ENCODE peak calls at places on chromosomes 2 and 18, in nine cellular contexts. U is upper lobe of right lung; H is gastrocnemius medialis; X is heart left ventricle; P is ovary; J is CD4-positive, alpha-beta T cell; V is Peyer's patch; O is GM06990; A is IMR-90. G is an unnamed sample.

GRCh38 chr18:35456181-35456850 is 41.4 kb downstream of the INO80C start:
- DNase-seq in J (no peak), X (no peak), P (no peak), H (no peak), O (no peak), A (peak; percentile 17), V (peak; percentile 71), U (no peak), G (no peak)

GRCh38 chr2:218325566-218326160 is 31.0 kb upstream of the CATIP start:
- DNase-seq in V (no peak), U (no peak), O (no peak), H (no peak), P (no peak), J (no peak), A (no peak), X (no peak), G (no peak)

GRCh38 chr2:237128026-237128703 is 42.5 kb downstream of the COPS8 start:
- DNase-seq in U (peak; percentile 90), O (no peak), H (peak; percentile 94), V (peak; percentile 87), P (peak; percentile 92), X (peak; percentile 91), J (peak; percentile 13), A (peak; percentile 100), G (no peak)

GRCh38 chr2:28620371-28620793 is 124.5 kb downstream of the PLB1 start:
- DNase-seq in U (peak; percentile 48), H (no peak), V (no peak), A (no peak), P (no peak), O (no peak), X (peak; percentile 19), J (no peak), G (no peak)

GRCh38 chr2:140600116-140600515 is 1530.7 kb downstream of the LRP1B start:
- DNase-seq in P (no peak), O (no peak), V (no peak), U (no peak), J (no peak), X (no peak), H (no peak), A (peak; percentile 37), G (no peak)

GRCh38 chr2:205079173-205079572 is 533.9 kb downstream of the PARD3B start:
- DNase-seq in J (no peak), H (no peak), X (no peak), V (no peak), P (no peak), A (no peak), U (no peak), O (no peak), G (no peak)

GRCh38 chr2:120593921-120594686 is 141.6 kb upstream of the GLI2 start:
- DNase-seq in J (no peak), A (no peak), U (no peak), X (no peak), V (no peak), O (no peak), H (no peak), P (no peak), G (no peak)

GRCh38 chr2:16151651-16152050 is 211.3 kb downstream of the MYCN start:
- DNase-seq in J (no peak), P (no peak), A (no peak), X (no peak), H (no peak), O (no peak), V (no peak), U (no peak), G (no peak)

GRCh38 chr2:193103064-193103463 is 908.3 kb upstream of the TMEFF2 start:
- DNase-seq in V (no peak), J (no peak), O (no peak), U (no peak), H (no peak), X (no peak), P (no peak), A (no peak), G (no peak)

GRCh38 chr18:1585881-1586488 is 681.3 kb downstream of the ADCYAP1 start:
- DNase-seq in V (no peak), P (no peak), O (no peak), A (peak; percentile 3), X (no peak), J (no peak), H (no peak), U (no peak), G (no peak)

GRCh38 chr2:173204316-173204715 is 128.7 kb downstream of the MAP3K20 start:
- DNase-seq in X (no peak), V (no peak), U (no peak), J (no peak), H (no peak), A (no peak), P (no peak), O (no peak), G (no peak)

GRCh38 chr2:60525859-60526258 is 27.6 kb downstream of the BCL11A start:
- DNase-seq in V (no peak), P (no peak), J (no peak), H (no peak), A (no peak), O (no peak), X (no peak), U (no peak), G (no peak)

GRCh38 chr2:113672297-113672696 is 45.2 kb downstream of the RABL2A start:
- DNase-seq in U (no peak), X (no peak), A (no peak), P (no peak), H (no peak), V (no peak), J (no peak), O (no peak), G (no peak)

GRCh38 chr18:68725341-68725740 is 10.4 kb upstream of the TMX3 start:
- DNase-seq in A (peak; percentile 39), O (no peak), J (no peak), H (no peak), V (no peak), P (no peak), X (no peak), U (no peak), G (no peak)

GRCh38 chr2:239544846-239545465 is 144.1 kb upstream of the HDAC4 start:
- DNase-seq in H (no peak), X (no peak), A (no peak), U (peak; percentile 44), P (no peak), O (peak; percentile 11), V (no peak), J (peak; percentile 19), G (no peak)

GRCh38 chr18:24992491-24992890 is 359.5 kb downstream of the ZNF521 start:
- DNase-seq in U (no peak), H (no peak), P (no peak), X (no peak), O (no peak), V (no peak), J (no peak), A (peak; percentile 55), G (no peak)

GRCh38 chr2:209556354-209556961 is 132.6 kb downstream of the MAP2 start:
- DNase-seq in V (no peak), H (no peak), O (no peak), U (no peak), P (no peak), X (no peak), J (no peak), A (peak; percentile 59), G (no peak)

GRCh38 chr2:169705927-169706326 is 11.7 kb downstream of the PHOSPHO2 start:
- DNase-seq in P (no peak), H (no peak), A (peak; percentile 40), X (no peak), V (no peak), O (no peak), U (no peak), J (no peak), G (no peak)

GRCh38 chr2:28142403-28142802 is 250.3 kb upstream of the FOSL2 start:
- DNase-seq in A (no peak), P (no peak), O (no peak), H (no peak), X (no peak), J (no peak), U (no peak), V (no peak), G (no peak)

GRCh38 chr2:238645095-238645494 is 202.8 kb upstream of the TWIST2 start:
- DNase-seq in U (no peak), J (no peak), P (no peak), O (no peak), X (no peak), V (no peak), H (no peak), A (no peak), G (no peak)

DNA sequence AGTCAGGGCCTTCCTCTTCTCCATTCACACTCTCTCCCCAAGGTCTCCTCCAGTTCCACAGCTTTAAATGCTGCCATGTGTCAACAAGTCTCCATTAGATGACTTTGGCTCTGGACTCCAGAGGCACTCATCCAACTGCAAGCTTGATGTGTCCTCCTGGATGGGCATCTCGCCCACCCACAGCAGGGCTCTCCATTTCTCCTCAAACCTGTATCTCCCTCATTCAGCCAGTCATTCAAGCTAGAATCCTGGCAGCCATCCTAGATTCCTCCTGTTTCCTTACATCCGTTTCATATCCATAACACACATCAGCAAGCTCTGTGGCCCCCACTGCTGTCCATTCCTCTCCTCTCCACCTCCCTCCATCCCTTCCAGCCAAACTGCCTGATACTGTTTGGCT is 88.4 kb upstream of the AFF3 start:
- DNase-seq in X (no peak), J (no peak), H (no peak), V (no peak), U (no peak), P (no peak), O (no peak), A (peak; percentile 42), G (no peak)
- TF ChIP-seq CTCF in X (no peak), J (no peak), H (no peak), V (no peak), U (no peak), P (no peak), O (no peak), A (no peak), G (no peak)

GRCh38 chr2:152555048-152555447 is 162.2 kb downstream of the PRPF40A start:
- DNase-seq in J (no peak), U (no peak), H (no peak), V (no peak), X (no peak), P (no peak), O (no peak), A (no peak), G (no peak)
- TF ChIP-seq CTCF in J (no peak), U (peak; percentile 14), H (no peak), V (no peak), X (no peak), P (no peak), O (peak; percentile 24), A (peak; percentile 22), G (peak; percentile 48)

GRCh38 chr2:115183144-115183543 is 740.7 kb downstream of the DPP10 start:
- DNase-seq in A (no peak), H (no peak), V (no peak), X (no peak), U (no peak), P (no peak), O (no peak), J (no peak), G (no peak)
- TF ChIP-seq CTCF in A (no peak), H (no peak), V (no peak), X (no peak), U (no peak), P (no peak), O (no peak), J (no peak), G (no peak)

DNA sequence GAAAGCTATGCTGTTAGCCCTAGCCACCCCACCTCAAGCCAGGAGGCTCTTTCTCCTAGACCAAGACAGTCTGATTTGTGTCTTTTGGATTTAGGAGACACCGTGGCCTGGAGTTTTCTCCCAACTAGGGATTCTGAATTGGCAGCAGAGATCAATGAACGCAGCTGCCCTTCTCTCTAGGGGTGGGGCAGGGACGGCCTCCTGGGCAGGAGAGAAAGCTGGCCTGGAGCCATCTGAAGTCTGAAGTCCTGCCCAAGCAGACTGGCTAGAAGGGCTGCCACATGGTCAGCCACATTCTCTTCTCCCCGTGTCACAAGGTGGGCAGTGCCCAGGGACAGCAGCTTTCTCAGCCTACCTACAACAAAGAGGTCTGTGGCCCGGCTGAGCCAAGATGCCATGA is 45.1 kb downstream of the PIEZO2 start:
- DNase-seq in H (no peak), U (no peak), V (peak; percentile 52), X (no peak), J (no peak), P (no peak), A (no peak), O (no peak), G (no peak)
- TF ChIP-seq CTCF in H (no peak), U (no peak), V (no peak), X (no peak), J (no peak), P (no peak), A (no peak), O (no peak), G (no peak)